ENCODE peak calls at places on chromosomes 11 and 22, in five cellular contexts. One of them, this sample, is unnamed.

GRCh38 chr11:34601609-34602008 is 19.3 kb upstream of the EHF start:
- DNase-seq in CD8-positive, alpha-beta memory T cell: no peak
- DNase-seq in uterus: no peak
- DNase-seq in tibial nerve: no peak
- DNase-seq in body of pancreas: no peak
- DNase-seq in this sample: peak; percentile 72

GRCh38 chr22:29225422-29226090 is 19.9 kb downstream of the EMID1 start:
- DNase-seq in CD8-positive, alpha-beta memory T cell: no peak
- DNase-seq in uterus: peak; percentile 29
- DNase-seq in tibial nerve: peak; percentile 56
- DNase-seq in body of pancreas: peak; percentile 80
- DNase-seq in this sample: peak; percentile 2

GRCh38 chr11:29321293-29322132 is 695.3 kb downstream of the KCNA4 start:
- DNase-seq in CD8-positive, alpha-beta memory T cell: no peak
- DNase-seq in uterus: no peak
- DNase-seq in tibial nerve: no peak
- DNase-seq in body of pancreas: no peak
- DNase-seq in this sample: peak; percentile 0

GRCh38 chr11:31809857-31810778 is 1.0 kb downstream of the PAX6 start:
- DNase-seq in CD8-positive, alpha-beta memory T cell: no peak
- DNase-seq in uterus: no peak
- DNase-seq in tibial nerve: no peak
- DNase-seq in body of pancreas: no peak
- DNase-seq in this sample: no peak

GRCh38 chr11:27812341-27812740 is 112.1 kb upstream of the BDNF start:
- DNase-seq in CD8-positive, alpha-beta memory T cell: no peak
- DNase-seq in uterus: no peak
- DNase-seq in tibial nerve: no peak
- DNase-seq in body of pancreas: no peak
- DNase-seq in this sample: no peak

GRCh38 chr11:95505927-95506426 is 275.0 kb upstream of the SESN3 start:
- DNase-seq in CD8-positive, alpha-beta memory T cell: no peak
- DNase-seq in uterus: no peak
- DNase-seq in tibial nerve: no peak
- DNase-seq in body of pancreas: no peak
- DNase-seq in this sample: no peak

GRCh38 chr11:32960553-32961164 is 55.0 kb upstream of the DEPDC7 start:
- DNase-seq in CD8-positive, alpha-beta memory T cell: peak; percentile 29
- DNase-seq in uterus: no peak
- DNase-seq in tibial nerve: no peak
- DNase-seq in body of pancreas: no peak
- DNase-seq in this sample: peak; percentile 69

GRCh38 chr22:31084811-31085492 is 3.8 kb downstream of the SMTN start:
- DNase-seq in CD8-positive, alpha-beta memory T cell: peak; percentile 81
- DNase-seq in uterus: peak; percentile 89
- DNase-seq in tibial nerve: peak; percentile 84
- DNase-seq in body of pancreas: peak; percentile 82
- DNase-seq in this sample: peak; percentile 81

GRCh38 chr22:43789452-43789851 is 22.7 kb downstream of the EFCAB6 start:
- DNase-seq in CD8-positive, alpha-beta memory T cell: no peak
- DNase-seq in uterus: peak; percentile 78
- DNase-seq in tibial nerve: no peak
- DNase-seq in body of pancreas: peak; percentile 31
- DNase-seq in this sample: no peak

GRCh38 chr11:66045177-66045639 is 3.8 kb downstream of the GAL3ST3 start:
- DNase-seq in CD8-positive, alpha-beta memory T cell: peak; percentile 77
- DNase-seq in uterus: peak; percentile 67
- DNase-seq in tibial nerve: peak; percentile 64
- DNase-seq in body of pancreas: peak; percentile 79
- DNase-seq in this sample: peak; percentile 65

GRCh38 chr11:115581871-115582639 is 77.8 kb upstream of the CADM1 start:
- DNase-seq in CD8-positive, alpha-beta memory T cell: no peak
- DNase-seq in uterus: no peak
- DNase-seq in tibial nerve: no peak
- DNase-seq in body of pancreas: no peak
- DNase-seq in this sample: peak; percentile 81

GRCh38 chr11:103581680-103582265 is 454.7 kb upstream of the DDI1 start:
- DNase-seq in CD8-positive, alpha-beta memory T cell: no peak
- DNase-seq in uterus: no peak
- DNase-seq in tibial nerve: no peak
- DNase-seq in body of pancreas: no peak
- DNase-seq in this sample: no peak

GRCh38 chr11:10657308-10658271 is 36.0 kb downstream of the IRAG1 start:
- DNase-seq in CD8-positive, alpha-beta memory T cell: no peak
- DNase-seq in uterus: no peak
- DNase-seq in tibial nerve: no peak
- DNase-seq in body of pancreas: no peak
- DNase-seq in this sample: no peak

GRCh38 chr11:134657631-134658030 is 245.6 kb upstream of the B3GAT1 start:
- DNase-seq in CD8-positive, alpha-beta memory T cell: no peak
- DNase-seq in uterus: no peak
- DNase-seq in tibial nerve: no peak
- DNase-seq in body of pancreas: no peak
- DNase-seq in this sample: no peak

GRCh38 chr11:110529043-110529442 is 99.3 kb downstream of the FDX1 start:
- DNase-seq in CD8-positive, alpha-beta memory T cell: no peak
- DNase-seq in uterus: no peak
- DNase-seq in tibial nerve: no peak
- DNase-seq in body of pancreas: no peak
- DNase-seq in this sample: no peak

GRCh38 chr11:95764267-95764898 is 25.2 kb downstream of the FAM76B start:
- DNase-seq in CD8-positive, alpha-beta memory T cell: peak; percentile 51
- DNase-seq in uterus: no peak
- DNase-seq in tibial nerve: no peak
- DNase-seq in body of pancreas: no peak
- DNase-seq in this sample: peak; percentile 52

GRCh38 chr11:122791836-122792235 is 46.5 kb upstream of the CRTAM start:
- DNase-seq in CD8-positive, alpha-beta memory T cell: no peak
- DNase-seq in uterus: no peak
- DNase-seq in tibial nerve: no peak
- DNase-seq in body of pancreas: no peak
- DNase-seq in this sample: no peak

GRCh38 chr22:29782061-29782845 is 15.1 kb downstream of the UQCR10 start:
- DNase-seq in CD8-positive, alpha-beta memory T cell: no peak
- DNase-seq in uterus: peak; percentile 24
- DNase-seq in tibial nerve: no peak
- DNase-seq in body of pancreas: peak; percentile 96
- DNase-seq in this sample: peak; percentile 86

GRCh38 chr11:44178381-44178780 is 82.9 kb downstream of the EXT2 start:
- DNase-seq in CD8-positive, alpha-beta memory T cell: no peak
- DNase-seq in uterus: no peak
- DNase-seq in tibial nerve: no peak
- DNase-seq in body of pancreas: no peak
- DNase-seq in this sample: no peak

GRCh38 chr11:124756753-124757227 is 4.7 kb upstream of the VSIG2 start:
- DNase-seq in CD8-positive, alpha-beta memory T cell: no peak
- DNase-seq in uterus: no peak
- DNase-seq in tibial nerve: no peak
- DNase-seq in body of pancreas: no peak
- DNase-seq in this sample: no peak

GRCh38 chr11:5275369-5276110 is 5.8 kb upstream of the HBE1 start:
- DNase-seq in CD8-positive, alpha-beta memory T cell: no peak
- DNase-seq in uterus: no peak
- DNase-seq in tibial nerve: no peak
- DNase-seq in body of pancreas: no peak
- DNase-seq in this sample: no peak

GRCh38 chr11:96256213-96256580 is 86.8 kb downstream of the MAML2 start:
- DNase-seq in CD8-positive, alpha-beta memory T cell: no peak
- DNase-seq in uterus: no peak
- DNase-seq in tibial nerve: no peak
- DNase-seq in body of pancreas: no peak
- DNase-seq in this sample: no peak

GRCh38 chr11:44505591-44506054 is 59.8 kb upstream of the CD82 start:
- DNase-seq in CD8-positive, alpha-beta memory T cell: no peak
- DNase-seq in uterus: no peak
- DNase-seq in tibial nerve: no peak
- DNase-seq in body of pancreas: no peak
- DNase-seq in this sample: no peak

DNA sequence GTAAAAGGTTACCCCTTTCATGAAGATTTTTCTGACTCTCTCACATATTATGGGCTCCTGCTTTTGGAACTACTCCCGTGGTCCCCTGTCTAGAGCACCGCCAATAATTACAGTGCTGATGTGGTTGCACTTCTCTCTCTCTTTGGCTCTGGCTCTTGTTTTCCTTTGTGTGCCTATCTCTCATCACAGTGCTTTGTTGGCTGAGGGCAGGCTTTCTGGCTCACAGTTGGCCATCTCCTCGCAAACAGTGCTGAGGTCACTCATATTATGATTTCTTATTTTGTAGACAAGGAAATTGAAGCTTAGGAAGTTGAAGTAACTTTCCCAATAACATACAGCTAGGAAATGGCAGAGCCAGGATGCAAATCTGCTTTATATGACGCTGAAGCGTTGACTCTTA is 192.5 kb downstream of the DDX10 start:
- DNase-seq in CD8-positive, alpha-beta memory T cell: no peak
- DNase-seq in uterus: no peak
- DNase-seq in tibial nerve: no peak
- DNase-seq in body of pancreas: peak; percentile 20
- DNase-seq in this sample: no peak
- H3K27ac ChIP-seq in CD8-positive, alpha-beta memory T cell: no peak overlapping the region
- H3K27ac ChIP-seq in uterus: no peak overlapping the region
- H3K27ac ChIP-seq in tibial nerve: no peak overlapping the region
- H3K27ac ChIP-seq in body of pancreas: no peak overlapping the region
- H3K27ac ChIP-seq in this sample: no peak overlapping the region

DNA sequence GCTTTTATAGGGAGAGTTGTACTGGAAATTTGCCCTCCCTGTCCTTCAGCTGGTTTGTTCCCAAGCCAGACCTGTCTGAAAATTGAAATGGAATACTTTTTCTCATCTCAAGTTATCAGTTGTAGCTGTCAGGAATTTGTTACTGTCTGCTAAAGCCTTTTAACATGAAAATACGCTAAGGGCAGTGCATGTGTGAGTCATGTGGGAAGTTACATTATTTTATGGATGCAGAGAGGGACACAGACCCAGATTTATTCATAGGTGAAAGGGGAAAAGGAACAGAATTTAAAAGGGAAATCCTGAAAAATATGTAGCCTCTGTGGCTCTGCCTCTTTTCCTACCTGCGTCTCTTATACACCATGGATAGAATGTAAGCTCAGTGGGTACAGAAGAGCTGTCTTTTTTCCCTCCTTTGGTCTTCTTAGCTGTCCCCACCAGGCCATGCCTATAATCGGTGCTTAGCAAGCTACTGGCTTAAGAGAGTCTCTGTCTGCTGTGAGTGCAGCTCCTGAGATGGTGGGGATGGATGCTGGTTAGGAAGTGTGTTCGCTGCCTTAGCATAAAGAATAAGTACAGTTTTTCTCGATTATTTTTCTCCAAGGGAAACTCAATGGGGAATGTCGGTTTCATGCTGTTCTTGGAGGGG is 166.8 kb downstream of the TEAD1 start:
- DNase-seq in CD8-positive, alpha-beta memory T cell: no peak
- DNase-seq in uterus: no peak
- DNase-seq in tibial nerve: no peak
- DNase-seq in body of pancreas: no peak
- DNase-seq in this sample: no peak
- H3K27ac ChIP-seq in CD8-positive, alpha-beta memory T cell: no peak overlapping the region
- H3K27ac ChIP-seq in uterus: peak overlapping the region; percentile 24
- H3K27ac ChIP-seq in tibial nerve: peak overlapping the region; percentile 73
- H3K27ac ChIP-seq in body of pancreas: no peak overlapping the region
- H3K27ac ChIP-seq in this sample: no peak overlapping the region

DNA sequence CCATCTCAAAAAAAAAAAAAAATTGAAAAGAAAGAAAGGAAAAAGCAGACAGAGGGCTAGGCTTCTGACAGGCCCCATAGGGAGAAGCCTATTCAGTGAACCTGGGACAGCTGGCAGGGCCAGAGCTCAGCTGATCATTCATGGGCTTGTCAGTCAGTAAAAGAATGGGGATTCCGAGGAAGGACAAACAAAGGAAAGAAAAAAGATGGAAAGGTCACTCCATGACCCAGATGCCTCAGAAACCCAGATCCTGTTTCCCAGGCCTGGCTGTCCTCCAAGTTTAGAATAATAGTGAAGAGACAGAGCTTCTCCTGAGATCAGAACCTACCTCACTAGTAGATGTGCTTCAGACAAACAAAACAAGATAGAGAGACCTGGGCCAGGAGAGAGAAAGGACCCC is 34.3 kb upstream of the ASPHD2 start:
- DNase-seq in CD8-positive, alpha-beta memory T cell: no peak
- DNase-seq in uterus: no peak
- DNase-seq in tibial nerve: no peak
- DNase-seq in body of pancreas: no peak
- DNase-seq in this sample: no peak
- H3K27ac ChIP-seq in CD8-positive, alpha-beta memory T cell: no peak overlapping the region
- H3K27ac ChIP-seq in uterus: no peak overlapping the region
- H3K27ac ChIP-seq in tibial nerve: no peak overlapping the region
- H3K27ac ChIP-seq in body of pancreas: no peak overlapping the region
- H3K27ac ChIP-seq in this sample: no peak overlapping the region

DNA sequence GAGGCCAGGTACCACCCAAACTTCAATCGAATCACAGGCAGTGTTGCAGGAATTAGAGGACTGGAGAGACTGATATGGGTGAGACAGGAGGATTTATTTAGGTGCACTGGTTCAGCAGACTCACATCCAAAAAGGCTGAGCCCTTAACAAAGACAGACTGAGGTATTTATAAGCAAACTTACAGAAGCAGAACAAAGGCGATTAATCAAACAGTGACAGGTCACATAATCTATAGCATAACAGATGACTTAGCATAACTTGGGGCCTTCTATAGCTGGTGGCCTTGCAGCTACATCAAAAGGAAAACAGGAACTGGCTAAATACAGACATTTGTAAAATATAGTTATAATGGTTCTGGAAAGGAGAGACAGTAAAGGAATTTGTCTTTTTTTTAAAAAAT is 2.1 kb downstream of the APOBEC3B start:
- DNase-seq in CD8-positive, alpha-beta memory T cell: no peak
- DNase-seq in uterus: no peak
- DNase-seq in tibial nerve: no peak
- DNase-seq in body of pancreas: no peak
- DNase-seq in this sample: no peak
- H3K27ac ChIP-seq in CD8-positive, alpha-beta memory T cell: no peak overlapping the region
- H3K27ac ChIP-seq in uterus: no peak overlapping the region
- H3K27ac ChIP-seq in tibial nerve: no peak overlapping the region
- H3K27ac ChIP-seq in body of pancreas: peak overlapping the region; percentile 49
- H3K27ac ChIP-seq in this sample: no peak overlapping the region

GRCh38 chr11:8776209-8776608 is 93.6 kb downstream of the RPL27A start:
- DNase-seq in CD8-positive, alpha-beta memory T cell: no peak
- DNase-seq in uterus: no peak
- DNase-seq in tibial nerve: no peak
- DNase-seq in body of pancreas: peak; percentile 67
- DNase-seq in this sample: no peak
- H3K27ac ChIP-seq in CD8-positive, alpha-beta memory T cell: no peak overlapping the region
- H3K27ac ChIP-seq in uterus: peak overlapping the region; percentile 81
- H3K27ac ChIP-seq in tibial nerve: peak overlapping the region; percentile 40
- H3K27ac ChIP-seq in body of pancreas: no peak overlapping the region
- H3K27ac ChIP-seq in this sample: peak overlapping the region; percentile 10

DNA sequence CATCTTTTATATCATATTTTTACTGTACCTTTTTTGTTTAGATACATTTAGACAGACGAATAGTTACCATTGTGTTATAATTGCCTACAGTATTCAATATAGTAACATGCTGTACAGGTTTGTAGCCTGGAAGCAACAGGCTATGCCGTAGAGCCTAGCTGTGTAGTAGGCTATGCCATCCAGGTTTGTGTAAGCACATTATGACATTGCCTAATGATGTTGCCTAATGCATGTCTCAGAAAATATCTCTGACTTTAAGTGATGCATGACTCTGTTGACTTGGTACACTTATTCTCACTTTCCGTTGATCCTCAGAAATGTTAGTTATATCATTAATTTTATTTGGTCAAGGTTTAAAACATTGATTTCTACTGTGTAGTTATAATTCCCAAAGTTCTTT is 39.9 kb downstream of the OR2AT4 start:
- DNase-seq in CD8-positive, alpha-beta memory T cell: no peak
- DNase-seq in uterus: no peak
- DNase-seq in tibial nerve: no peak
- DNase-seq in body of pancreas: no peak
- DNase-seq in this sample: no peak
- H3K27ac ChIP-seq in CD8-positive, alpha-beta memory T cell: no peak overlapping the region
- H3K27ac ChIP-seq in uterus: no peak overlapping the region
- H3K27ac ChIP-seq in tibial nerve: no peak overlapping the region
- H3K27ac ChIP-seq in body of pancreas: no peak overlapping the region
- H3K27ac ChIP-seq in this sample: no peak overlapping the region